ENCODE peak calls at places on chromosomes 16 and 17, in ten cellular contexts. One of them, this sample, is unnamed.

GRCh38 chr17:17740627-17741237 is 59.5 kb downstream of the RAI1 start:
- DNase-seq in cardiac muscle cell: no peak
- DNase-seq in PC-3: no peak
- DNase-seq in HCT116: no peak
- DNase-seq in cardiac fibroblast: no peak
- DNase-seq in heart right ventricle: no peak
- DNase-seq in astrocyte of the spinal cord: peak
- DNase-seq in dorsolateral prefrontal cortex: no peak
- DNase-seq in AG09319: no peak
- DNase-seq in fibroblast of the aortic adventitia: no peak
- DNase-seq in this sample: no peak

GRCh38 chr17:28536532-28537218 is 15.7 kb downstream of the UNC119 start:
- DNase-seq in fibroblast of the aortic adventitia: no peak
- DNase-seq in astrocyte of the spinal cord: no peak
- DNase-seq in heart right ventricle: no peak
- DNase-seq in HCT116: no peak
- DNase-seq in AG09319: no peak
- DNase-seq in PC-3: no peak
- DNase-seq in dorsolateral prefrontal cortex: no peak
- DNase-seq in cardiac muscle cell: no peak
- DNase-seq in cardiac fibroblast: no peak
- DNase-seq in this sample: no peak

GRCh38 chr17:66240630-66241029 is 11.4 kb upstream of the APOH start:
- DNase-seq in PC-3: peak
- DNase-seq in heart right ventricle: no peak
- DNase-seq in cardiac muscle cell: no peak
- DNase-seq in fibroblast of the aortic adventitia: peak
- DNase-seq in cardiac fibroblast: peak
- DNase-seq in AG09319: no peak
- DNase-seq in dorsolateral prefrontal cortex: no peak
- DNase-seq in astrocyte of the spinal cord: peak
- DNase-seq in HCT116: no peak
- DNase-seq in this sample: peak

GRCh38 chr16:57616241-57616640 is 12.2 kb upstream of the ADGRG1 start:
- DNase-seq in astrocyte of the spinal cord: no peak
- DNase-seq in heart right ventricle: no peak
- DNase-seq in fibroblast of the aortic adventitia: no peak
- DNase-seq in cardiac muscle cell: no peak
- DNase-seq in HCT116: no peak
- DNase-seq in AG09319: no peak
- DNase-seq in PC-3: no peak
- DNase-seq in dorsolateral prefrontal cortex: no peak
- DNase-seq in cardiac fibroblast: no peak
- DNase-seq in this sample: no peak

GRCh38 chr16:75305364-75306101 is 54.1 kb upstream of the BCAR1 start:
- DNase-seq in fibroblast of the aortic adventitia: peak
- DNase-seq in AG09319: peak
- DNase-seq in PC-3: peak
- DNase-seq in HCT116: peak
- DNase-seq in astrocyte of the spinal cord: peak
- DNase-seq in cardiac fibroblast: peak
- DNase-seq in cardiac muscle cell: peak
- DNase-seq in dorsolateral prefrontal cortex: no peak
- DNase-seq in heart right ventricle: peak
- DNase-seq in this sample: peak

GRCh38 chr17:18980682-18981384 is 23.7 kb downstream of the FAM83G start:
- DNase-seq in astrocyte of the spinal cord: peak
- DNase-seq in PC-3: no peak
- DNase-seq in HCT116: no peak
- DNase-seq in cardiac fibroblast: peak
- DNase-seq in dorsolateral prefrontal cortex: no peak
- DNase-seq in heart right ventricle: no peak
- DNase-seq in cardiac muscle cell: peak
- DNase-seq in fibroblast of the aortic adventitia: peak
- DNase-seq in AG09319: no peak
- DNase-seq in this sample: peak

GRCh38 chr17:81436294-81436849 is 41.1 kb downstream of the BAHCC1 start:
- DNase-seq in PC-3: no peak
- DNase-seq in fibroblast of the aortic adventitia: no peak
- DNase-seq in AG09319: no peak
- DNase-seq in cardiac fibroblast: no peak
- DNase-seq in cardiac muscle cell: no peak
- DNase-seq in dorsolateral prefrontal cortex: no peak
- DNase-seq in astrocyte of the spinal cord: no peak
- DNase-seq in heart right ventricle: peak
- DNase-seq in HCT116: no peak
- DNase-seq in this sample: no peak

GRCh38 chr17:61294777-61295176 is 104.9 kb upstream of the TBX2 start:
- DNase-seq in fibroblast of the aortic adventitia: peak
- DNase-seq in PC-3: peak
- DNase-seq in heart right ventricle: no peak
- DNase-seq in astrocyte of the spinal cord: peak
- DNase-seq in AG09319: no peak
- DNase-seq in cardiac fibroblast: peak
- DNase-seq in cardiac muscle cell: no peak
- DNase-seq in HCT116: peak
- DNase-seq in dorsolateral prefrontal cortex: no peak
- DNase-seq in this sample: peak

GRCh38 chr17:63561819-63562218 is 11.5 kb downstream of the DCAF7 start:
- DNase-seq in heart right ventricle: no peak
- DNase-seq in astrocyte of the spinal cord: no peak
- DNase-seq in cardiac muscle cell: no peak
- DNase-seq in PC-3: no peak
- DNase-seq in fibroblast of the aortic adventitia: no peak
- DNase-seq in cardiac fibroblast: no peak
- DNase-seq in AG09319: no peak
- DNase-seq in dorsolateral prefrontal cortex: no peak
- DNase-seq in HCT116: no peak
- DNase-seq in this sample: no peak

DNA sequence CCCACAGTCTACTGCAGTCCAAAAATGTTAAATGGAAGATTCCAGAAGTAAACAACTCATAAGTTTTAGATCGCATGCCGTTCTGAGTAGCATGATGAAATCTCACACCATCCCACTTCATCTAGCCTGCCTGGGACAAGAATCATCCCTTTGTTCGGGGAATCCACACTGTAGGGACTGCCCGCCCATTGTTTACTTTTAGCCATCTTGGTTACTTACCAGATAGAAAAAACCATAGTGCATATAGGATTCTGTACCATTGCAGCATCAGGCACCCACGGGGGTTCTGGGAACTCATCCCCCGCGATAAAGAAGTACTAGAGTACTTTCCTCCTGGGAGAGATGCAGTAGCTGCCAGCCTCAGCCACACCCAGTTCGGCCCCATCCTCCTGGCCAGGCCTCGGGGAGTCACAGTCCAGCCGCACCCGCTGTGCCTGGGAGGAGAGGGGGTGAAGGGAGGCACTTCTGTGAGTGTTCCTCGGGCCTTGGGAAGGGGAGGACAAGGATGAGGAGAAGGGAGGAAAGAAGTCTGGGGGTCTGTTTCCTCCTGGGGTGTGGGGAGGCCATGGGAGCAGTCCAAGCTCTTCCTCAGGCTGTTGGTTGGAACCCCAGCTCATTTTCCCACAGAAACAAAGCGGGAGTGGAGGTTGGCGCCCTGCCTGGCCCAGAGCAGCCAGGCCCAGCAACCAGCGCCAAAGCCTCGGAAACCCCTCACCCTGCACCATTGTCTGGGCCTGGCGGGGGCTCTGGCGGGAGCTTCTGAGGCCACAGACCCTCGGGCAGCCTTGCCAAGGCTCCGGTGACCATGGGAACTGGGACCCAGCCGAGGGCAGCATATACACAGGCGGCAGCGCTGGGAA is 8.9 kb downstream of the TRIM47 start:
- DNase-seq in PC-3: no peak
- DNase-seq in astrocyte of the spinal cord: peak
- DNase-seq in AG09319: no peak
- DNase-seq in dorsolateral prefrontal cortex: peak
- DNase-seq in cardiac fibroblast: peak
- DNase-seq in heart right ventricle: peak
- DNase-seq in cardiac muscle cell: no peak
- DNase-seq in fibroblast of the aortic adventitia: peak
- DNase-seq in HCT116: no peak
- DNase-seq in this sample: peak
- TF ChIP-seq CTCF in PC-3: no peak
- TF ChIP-seq CTCF in astrocyte of the spinal cord: no peak
- TF ChIP-seq CTCF in AG09319: no peak
- TF ChIP-seq CTCF in dorsolateral prefrontal cortex: no peak
- TF ChIP-seq CTCF in cardiac fibroblast: no peak
- TF ChIP-seq CTCF in heart right ventricle: no peak
- TF ChIP-seq CTCF in cardiac muscle cell: no peak
- TF ChIP-seq CTCF in fibroblast of the aortic adventitia: no peak
- TF ChIP-seq CTCF in HCT116: no peak
- TF ChIP-seq CTCF in this sample: no peak

GRCh38 chr16:1763521-1764511 is 7.5 kb downstream of the NME3 start:
- DNase-seq in cardiac fibroblast: peak
- DNase-seq in AG09319: no peak
- DNase-seq in astrocyte of the spinal cord: peak
- DNase-seq in heart right ventricle: no peak
- DNase-seq in PC-3: no peak
- DNase-seq in dorsolateral prefrontal cortex: peak
- DNase-seq in HCT116: no peak
- DNase-seq in fibroblast of the aortic adventitia: no peak
- DNase-seq in cardiac muscle cell: peak
- DNase-seq in this sample: no peak
- TF ChIP-seq CTCF in cardiac fibroblast: peak
- TF ChIP-seq CTCF in AG09319: peak
- TF ChIP-seq CTCF in astrocyte of the spinal cord: peak
- TF ChIP-seq CTCF in heart right ventricle: peak
- TF ChIP-seq CTCF in PC-3: peak
- TF ChIP-seq CTCF in dorsolateral prefrontal cortex: peak
- TF ChIP-seq CTCF in HCT116: peak
- TF ChIP-seq CTCF in fibroblast of the aortic adventitia: peak
- TF ChIP-seq CTCF in cardiac muscle cell: peak
- TF ChIP-seq CTCF in this sample: peak

GRCh38 chr16:29814592-29814991 is 1.4 kb upstream of the PAGR1 start:
- DNase-seq in AG09319: no peak
- DNase-seq in HCT116: no peak
- DNase-seq in cardiac fibroblast: no peak
- DNase-seq in fibroblast of the aortic adventitia: no peak
- DNase-seq in dorsolateral prefrontal cortex: no peak
- DNase-seq in cardiac muscle cell: no peak
- DNase-seq in heart right ventricle: no peak
- DNase-seq in astrocyte of the spinal cord: no peak
- DNase-seq in PC-3: no peak
- DNase-seq in this sample: no peak

GRCh38 chr16:29815032-29815721 is 775 bp upstream of the PAGR1 start:
- DNase-seq in cardiac fibroblast: no peak
- DNase-seq in HCT116: no peak
- DNase-seq in dorsolateral prefrontal cortex: no peak
- DNase-seq in cardiac muscle cell: no peak
- DNase-seq in fibroblast of the aortic adventitia: no peak
- DNase-seq in AG09319: no peak
- DNase-seq in astrocyte of the spinal cord: no peak
- DNase-seq in PC-3: no peak
- DNase-seq in heart right ventricle: no peak
- DNase-seq in this sample: no peak

GRCh38 chr16:29815793-29816693 is at the start of gene PAGR1:
- DNase-seq in HCT116: peak
- DNase-seq in PC-3: peak
- DNase-seq in cardiac muscle cell: peak
- DNase-seq in dorsolateral prefrontal cortex: peak
- DNase-seq in AG09319: peak
- DNase-seq in heart right ventricle: peak
- DNase-seq in cardiac fibroblast: peak
- DNase-seq in astrocyte of the spinal cord: peak
- DNase-seq in fibroblast of the aortic adventitia: peak
- DNase-seq in this sample: peak

GRCh38 chr16:29818082-29818481 is 2.1 kb downstream of the PAGR1 start:
- DNase-seq in HCT116: no peak
- DNase-seq in dorsolateral prefrontal cortex: no peak
- DNase-seq in cardiac fibroblast: no peak
- DNase-seq in fibroblast of the aortic adventitia: no peak
- DNase-seq in cardiac muscle cell: no peak
- DNase-seq in PC-3: no peak
- DNase-seq in AG09319: no peak
- DNase-seq in astrocyte of the spinal cord: no peak
- DNase-seq in heart right ventricle: no peak
- DNase-seq in this sample: no peak

DNA sequence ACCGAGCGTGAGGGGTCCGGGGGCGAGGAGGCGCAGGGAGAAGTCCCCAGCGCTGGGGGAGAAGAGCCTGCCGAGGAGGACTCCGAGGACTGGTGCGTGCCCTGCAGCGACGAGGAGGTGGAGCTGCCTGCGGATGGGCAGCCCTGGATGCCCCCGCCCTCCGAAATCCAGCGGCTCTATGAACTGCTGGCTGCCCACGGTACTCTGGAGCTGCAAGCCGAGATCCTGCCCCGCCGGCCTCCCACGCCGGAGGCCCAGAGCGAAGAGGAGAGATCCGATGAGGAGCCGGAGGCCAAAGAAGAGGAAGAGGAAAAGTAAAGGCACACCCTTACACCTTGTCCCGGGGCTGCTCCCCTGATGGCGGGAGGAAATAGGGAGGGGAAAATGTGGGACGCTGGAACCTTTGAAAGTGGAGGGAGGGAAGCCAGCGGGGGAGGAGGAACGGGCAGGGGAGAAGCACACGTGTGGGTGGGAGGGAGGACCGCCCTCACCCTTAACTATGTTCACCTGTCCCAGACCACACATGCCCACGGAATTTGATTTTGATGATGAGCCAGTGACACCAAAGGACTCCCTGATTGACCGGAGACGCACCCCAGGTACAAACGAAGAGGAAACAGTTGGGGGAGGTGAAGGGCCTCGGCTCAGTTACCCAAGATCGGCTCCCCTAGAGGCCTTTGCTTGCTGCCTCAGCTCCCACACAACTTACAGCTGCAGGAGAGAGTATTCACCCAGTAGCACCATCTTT is 916 bp downstream of the PAGR1 start:
- DNase-seq in HCT116: no peak
- DNase-seq in PC-3: peak
- DNase-seq in dorsolateral prefrontal cortex: no peak
- DNase-seq in AG09319: no peak
- DNase-seq in cardiac muscle cell: peak
- DNase-seq in astrocyte of the spinal cord: peak
- DNase-seq in fibroblast of the aortic adventitia: peak
- DNase-seq in heart right ventricle: peak
- DNase-seq in cardiac fibroblast: peak
- DNase-seq in this sample: peak
- TF ChIP-seq CTCF in HCT116: peak
- TF ChIP-seq CTCF in PC-3: no peak
- TF ChIP-seq CTCF in dorsolateral prefrontal cortex: no peak
- TF ChIP-seq CTCF in AG09319: no peak
- TF ChIP-seq CTCF in cardiac muscle cell: no peak
- TF ChIP-seq CTCF in astrocyte of the spinal cord: peak
- TF ChIP-seq CTCF in fibroblast of the aortic adventitia: peak
- TF ChIP-seq CTCF in heart right ventricle: peak
- TF ChIP-seq CTCF in cardiac fibroblast: peak
- TF ChIP-seq CTCF in this sample: no peak

DNA sequence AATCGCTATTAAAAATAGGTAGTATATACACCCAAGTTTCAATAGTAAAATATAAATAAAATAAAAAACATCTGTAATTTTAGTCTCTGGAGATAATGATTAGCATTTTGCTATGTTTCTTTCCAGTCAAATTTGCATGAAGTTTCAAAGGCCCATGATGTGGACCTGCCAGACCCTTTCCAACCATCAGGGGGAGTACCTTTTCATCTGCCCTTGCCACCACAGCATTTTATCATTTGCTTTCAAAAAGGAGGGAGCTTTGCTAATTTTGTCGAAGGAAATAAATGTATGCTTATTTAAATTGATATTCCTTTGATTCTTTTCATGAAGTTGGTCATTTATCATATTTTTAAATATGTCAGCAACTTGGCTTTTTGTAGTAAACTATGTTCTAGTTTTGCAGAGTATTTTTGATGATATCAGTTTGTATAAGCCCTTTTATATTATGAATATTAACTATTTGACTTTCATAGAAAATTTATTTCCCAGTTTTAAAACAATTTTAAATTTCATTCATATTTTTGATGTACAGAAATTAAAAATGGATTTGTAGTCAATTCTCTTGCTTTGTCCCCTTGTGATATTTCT is 115.2 kb upstream of the NETO2 start:
- DNase-seq in AG09319: no peak
- DNase-seq in cardiac fibroblast: peak
- DNase-seq in heart right ventricle: no peak
- DNase-seq in PC-3: peak
- DNase-seq in astrocyte of the spinal cord: peak
- DNase-seq in HCT116: peak
- DNase-seq in dorsolateral prefrontal cortex: no peak
- DNase-seq in cardiac muscle cell: peak
- DNase-seq in fibroblast of the aortic adventitia: peak
- DNase-seq in this sample: peak
- TF ChIP-seq CTCF in AG09319: peak
- TF ChIP-seq CTCF in cardiac fibroblast: peak
- TF ChIP-seq CTCF in heart right ventricle: peak
- TF ChIP-seq CTCF in PC-3: peak
- TF ChIP-seq CTCF in astrocyte of the spinal cord: peak
- TF ChIP-seq CTCF in HCT116: peak
- TF ChIP-seq CTCF in dorsolateral prefrontal cortex: peak
- TF ChIP-seq CTCF in cardiac muscle cell: peak
- TF ChIP-seq CTCF in fibroblast of the aortic adventitia: peak
- TF ChIP-seq CTCF in this sample: peak

This sample was measured in fibroblast of mammary gland.